ENCODE peak calls at places on chromosomes 3 and 15, in eight cellular contexts. J is NCI-H1436, T is ELF-1, A is NCI-H1417, K is glomerular endothelial cell, I is coronary artery, G is HEK293T, M is hepatocyte. B is an unnamed sample.

GRCh38 chr3:172294238-172294806 is 153.9 kb downstream of the GHSR start:
- DNase-seq in J (no peak), T (no peak), A (no peak), K (no peak), I (no peak), G (no peak), M (no peak), B (no peak)

GRCh38 chr3:67377299-67377698 is 277.1 kb downstream of the SUCLG2 start:
- DNase-seq in J (no peak), T (peak), A (no peak), K (no peak), I (no peak), G (no peak), M (no peak), B (no peak)

GRCh38 chr3:9422712-9423424 is 25.5 kb downstream of the SETD5 start:
- DNase-seq in J (peak), T (peak), A (peak), K (peak), I (peak), G (peak), M (peak), B (peak)

GRCh38 chr3:45644063-45644462 is 45.1 kb upstream of the SACM1L start:
- DNase-seq in J (no peak), T (no peak), A (no peak), K (no peak), I (peak), G (no peak), M (no peak), B (no peak)

GRCh38 chr15:90320885-90321278 is 31.2 kb upstream of the ZNF774 start:
- DNase-seq in J (no peak), T (no peak), A (no peak), K (no peak), I (no peak), G (no peak), M (no peak), B (no peak)

GRCh38 chr3:56997675-56998074 is 62.8 kb upstream of the SPATA12 start:
- DNase-seq in J (no peak), T (no peak), A (no peak), K (no peak), I (no peak), G (no peak), M (no peak), B (no peak)

GRCh38 chr15:45657769-45658545 is 23.1 kb downstream of the SQOR start:
- DNase-seq in J (no peak), T (no peak), A (no peak), K (no peak), I (no peak), G (no peak), M (no peak), B (no peak)

GRCh38 chr3:114674041-114674440 is 380.2 kb downstream of the TIGIT start:
- DNase-seq in J (no peak), T (no peak), A (no peak), K (no peak), I (no peak), G (no peak), M (no peak), B (no peak)

GRCh38 chr3:134795776-134796312 is 784 bp downstream of the EPHB1 start:
- DNase-seq in J (peak), T (no peak), A (peak), K (no peak), I (no peak), G (peak), M (peak), B (peak)

GRCh38 chr15:69749797-69750196 is 297.2 kb downstream of the RPLP1 start:
- DNase-seq in J (no peak), T (no peak), A (no peak), K (no peak), I (no peak), G (no peak), M (no peak), B (no peak)

GRCh38 chr15:39657714-39658113 is 76.8 kb downstream of the THBS1 start:
- DNase-seq in J (no peak), T (no peak), A (no peak), K (peak), I (no peak), G (no peak), M (no peak), B (no peak)

B was measured in neural progenitor cell.